ENCODE peak calls at places on chromosome 18, in nine cellular contexts. S is choroid plexus epithelial cell, Q is glutamatergic neuron, M is foreskin fibroblast, E is IMR-90, D is MM.1S, O is epithelial cell of esophagus, C is suprapubic skin, L is HFFc6. K is an unnamed sample.

GRCh38 chr18:5073026-5073944 is 123.8 kb downstream of the AKAIN1 start:
- DNase-seq in S (peak), Q (peak), M (peak), E (peak), D (peak), O (peak), C (no peak), L (peak), K (peak)

GRCh38 chr18:78612318-78612717 is 367.3 kb upstream of the SALL3 start:
- DNase-seq in S (no peak), Q (no peak), M (no peak), E (no peak), D (no peak), O (no peak), C (no peak), L (no peak), K (no peak)

GRCh38 chr18:74857901-74858300 is 260.2 kb downstream of the ZNF407 start:
- DNase-seq in S (no peak), Q (no peak), M (no peak), E (no peak), D (no peak), O (no peak), C (no peak), L (no peak), K (no peak)

GRCh38 chr18:9419956-9420631 is 55.2 kb upstream of the RALBP1 start:
- DNase-seq in S (peak), Q (no peak), M (peak), E (peak), D (peak), O (no peak), C (no peak), L (peak), K (no peak)

GRCh38 chr18:14924226-14924625 is 176.3 kb downstream of the ANKRD30B start:
- DNase-seq in S (no peak), Q (no peak), M (peak), E (no peak), D (no peak), O (no peak), C (peak), L (no peak), K (no peak)

GRCh38 chr18:32383040-32383819 is 87.5 kb downstream of the GAREM1 start:
- DNase-seq in S (peak), Q (no peak), M (peak), E (peak), D (no peak), O (peak), C (no peak), L (peak), K (no peak)

GRCh38 chr18:46915800-46916550 is 1.3 kb downstream of the PIAS2 start:
- DNase-seq in S (no peak), Q (no peak), M (peak), E (peak), D (peak), O (peak), C (no peak), L (no peak), K (no peak)

GRCh38 chr18:53952700-53953099 is 271.8 kb downstream of the MBD2 start:
- DNase-seq in S (no peak), Q (no peak), M (no peak), E (no peak), D (peak), O (no peak), C (no peak), L (no peak), K (no peak)

GRCh38 chr18:61957801-61958516 is 65.2 kb upstream of the RNF152 start:
- DNase-seq in S (peak), Q (no peak), M (peak), E (peak), D (no peak), O (peak), C (no peak), L (no peak), K (no peak)

GRCh38 chr18:47453038-47453437 is 201.6 kb upstream of the SKOR2 start:
- DNase-seq in S (no peak), Q (no peak), M (no peak), E (no peak), D (no peak), O (no peak), C (no peak), L (no peak), K (no peak)

GRCh38 chr18:61703508-61703907 is 189.3 kb downstream of the RNF152 start:
- DNase-seq in S (peak), Q (no peak), M (peak), E (peak), D (no peak), O (peak), C (no peak), L (peak), K (no peak)

GRCh38 chr18:1784113-1784512 is 787.2 kb downstream of the METTL4 start:
- DNase-seq in S (no peak), Q (no peak), M (no peak), E (no peak), D (no peak), O (no peak), C (no peak), L (no peak), K (no peak)

GRCh38 chr18:67916142-67916541 is 399.6 kb upstream of the DSEL start:
- DNase-seq in S (no peak), Q (no peak), M (peak), E (peak), D (no peak), O (peak), C (no peak), L (no peak), K (no peak)

GRCh38 chr18:47679864-47680263 is 250.6 kb downstream of the SMAD2 start:
- DNase-seq in S (no peak), Q (no peak), M (no peak), E (no peak), D (no peak), O (no peak), C (no peak), L (no peak), K (no peak)

GRCh38 chr18:8798996-8799395 is 93.6 kb downstream of the MTCL1 start:
- DNase-seq in S (no peak), Q (peak), M (peak), E (no peak), D (no peak), O (no peak), C (no peak), L (no peak), K (no peak)

GRCh38 chr18:67386028-67386427 is 130.5 kb downstream of the DSEL start:
- DNase-seq in S (no peak), Q (no peak), M (peak), E (peak), D (no peak), O (no peak), C (no peak), L (peak), K (no peak)

GRCh38 chr18:79454034-79454735 is 58.5 kb downstream of the NFATC1 start:
- DNase-seq in S (no peak), Q (no peak), M (peak), E (peak), D (no peak), O (no peak), C (no peak), L (no peak), K (no peak)

GRCh38 chr18:6412933-6413472 is 1.7 kb downstream of the L3MBTL4 start:
- DNase-seq in S (no peak), Q (no peak), M (peak), E (no peak), D (no peak), O (no peak), C (no peak), L (no peak), K (no peak)

GRCh38 chr18:6414723-6415362 is at the start of gene L3MBTL4:
- DNase-seq in S (no peak), Q (no peak), M (peak), E (no peak), D (peak), O (no peak), C (no peak), L (no peak), K (peak)

GRCh38 chr18:6411367-6411766 is 3.3 kb downstream of the L3MBTL4 start:
- DNase-seq in S (no peak), Q (no peak), M (no peak), E (no peak), D (no peak), O (no peak), C (no peak), L (no peak), K (no peak)

GRCh38 chr18:6413554-6414117 is 1.1 kb downstream of the L3MBTL4 start:
- DNase-seq in S (no peak), Q (no peak), M (no peak), E (no peak), D (no peak), O (no peak), C (no peak), L (no peak), K (no peak)

GRCh38 chr18:6414118-6414722 is 491 bp downstream of the L3MBTL4 start:
- DNase-seq in S (peak), Q (peak), M (peak), E (no peak), D (peak), O (no peak), C (peak), L (no peak), K (peak)
- TF ChIP-seq CTCF in S (no peak), Q (no peak), M (no peak), E (no peak), D (peak), O (no peak), C (peak), L (no peak), K (peak)

GRCh38 chr18:60413944-60414547 is 41.5 kb upstream of the MC4R start:
- DNase-seq in S (peak), Q (peak), M (peak), E (peak), D (no peak), O (peak), C (no peak), L (peak), K (no peak)

GRCh38 chr18:60411715-60412114 is 39.1 kb upstream of the MC4R start:
- DNase-seq in S (peak), Q (no peak), M (no peak), E (no peak), D (no peak), O (peak), C (no peak), L (no peak), K (no peak)
- TF ChIP-seq CTCF in S (peak), Q (peak), M (peak), E (no peak), D (no peak), O (peak), C (no peak), L (peak), K (no peak)

GRCh38 chr18:38790786-38791185 is 1225.2 kb upstream of the CELF4 start:
- DNase-seq in S (no peak), Q (no peak), M (no peak), E (no peak), D (no peak), O (no peak), C (no peak), L (no peak), K (no peak)

GRCh38 chr18:38790303-38790702 is 1224.7 kb upstream of the CELF4 start:
- DNase-seq in S (no peak), Q (no peak), M (no peak), E (no peak), D (peak), O (peak), C (no peak), L (no peak), K (no peak)
- TF ChIP-seq CTCF in S (no peak), Q (no peak), M (no peak), E (no peak), D (peak), O (peak), C (no peak), L (no peak), K (peak)

GRCh38 chr18:57906852-57907251 is 103.7 kb upstream of the ATP8B1 start:
- DNase-seq in S (peak), Q (no peak), M (no peak), E (no peak), D (no peak), O (peak), C (no peak), L (no peak), K (no peak)
- TF ChIP-seq CTCF in S (peak), Q (no peak), M (peak), E (no peak), D (peak), O (peak), C (no peak), L (peak), K (no peak)

GRCh38 chr18:13810950-13811485 is 12.9 kb upstream of the MC5R start:
- DNase-seq in S (no peak), Q (no peak), M (no peak), E (no peak), D (no peak), O (peak), C (no peak), L (no peak), K (no peak)

GRCh38 chr18:13809521-13810252 is 14.3 kb upstream of the MC5R start:
- DNase-seq in S (no peak), Q (no peak), M (no peak), E (no peak), D (no peak), O (peak), C (no peak), L (no peak), K (no peak)

GRCh38 chr18:13813271-13813849 is 10.6 kb upstream of the MC5R start:
- DNase-seq in S (peak), Q (peak), M (peak), E (peak), D (peak), O (peak), C (no peak), L (peak), K (peak)

GRCh38 chr18:13809025-13809384 is 14.9 kb upstream of the MC5R start:
- DNase-seq in S (no peak), Q (no peak), M (no peak), E (no peak), D (no peak), O (peak), C (no peak), L (no peak), K (no peak)

DNA sequence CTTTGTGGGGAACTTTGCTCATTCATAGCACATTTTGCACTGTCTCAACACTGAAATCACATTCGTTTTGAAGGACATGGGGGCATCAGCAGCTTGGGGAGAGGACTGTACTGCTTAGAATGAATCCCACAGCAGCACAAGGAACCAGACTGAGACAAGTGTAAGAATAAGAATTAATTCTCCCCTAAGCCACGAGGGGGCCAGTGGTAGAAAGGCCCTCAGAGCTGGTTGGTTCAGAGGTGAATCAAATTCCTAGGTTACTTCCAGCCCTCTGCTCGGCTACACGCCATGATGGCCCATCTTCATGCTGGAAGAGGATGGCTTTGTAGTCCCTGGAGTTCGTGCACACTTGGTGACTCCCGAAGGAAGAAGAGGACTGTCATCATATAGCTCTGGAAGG is 12.0 kb upstream of the MC5R start:
- DNase-seq in S (peak), Q (no peak), M (no peak), E (no peak), D (no peak), O (peak), C (no peak), L (no peak), K (no peak)
- TF ChIP-seq CTCF in S (peak), Q (no peak), M (peak), E (peak), D (peak), O (peak), C (no peak), L (peak), K (peak)

DNA sequence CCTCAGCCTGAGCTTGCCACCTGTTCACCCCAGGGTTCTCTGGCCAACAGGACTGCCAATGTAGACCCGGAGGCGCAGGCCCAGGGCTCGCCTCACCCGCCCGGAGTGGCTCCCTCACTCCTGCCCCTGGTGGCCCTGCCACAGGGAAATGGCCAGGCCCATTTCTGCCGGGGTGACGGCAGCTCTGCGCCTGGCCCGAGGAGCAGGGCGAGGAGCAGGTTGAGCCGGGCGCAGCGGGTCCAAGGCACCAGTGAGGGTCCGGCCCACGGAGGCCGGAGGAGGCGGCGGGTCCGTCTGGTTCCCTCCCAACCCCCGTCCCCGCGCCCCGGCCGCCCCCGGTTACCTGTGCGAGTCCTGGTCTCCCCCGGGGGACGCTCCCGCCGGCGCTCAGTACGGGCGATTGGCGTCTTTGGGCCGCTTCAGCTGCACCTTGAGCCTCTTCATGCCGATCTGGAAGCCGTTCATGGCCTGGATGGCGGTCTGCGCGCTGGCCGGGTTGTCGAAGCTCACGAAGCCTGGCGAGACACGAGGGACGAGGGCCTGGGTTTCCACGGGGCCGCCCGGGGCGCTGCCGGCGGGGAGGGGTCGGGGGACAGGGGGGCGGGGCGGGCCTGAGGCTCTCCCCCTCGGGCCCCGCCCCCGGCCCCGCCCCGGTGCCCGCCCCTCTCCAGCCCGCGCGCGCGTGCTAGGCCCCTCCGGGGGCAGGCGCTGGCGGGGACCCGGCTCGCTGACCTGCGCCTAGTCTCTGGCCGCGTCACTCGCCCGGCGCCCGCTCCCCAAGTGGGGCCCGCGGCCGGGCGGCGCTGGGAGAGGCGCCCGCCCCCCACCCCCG is 312.0 kb downstream of the CELF4 start:
- DNase-seq in S (no peak), Q (peak), M (peak), E (no peak), D (peak), O (peak), C (no peak), L (no peak), K (peak)
- TF ChIP-seq CTCF in S (no peak), Q (no peak), M (no peak), E (no peak), D (no peak), O (no peak), C (no peak), L (no peak), K (no peak)

DNA sequence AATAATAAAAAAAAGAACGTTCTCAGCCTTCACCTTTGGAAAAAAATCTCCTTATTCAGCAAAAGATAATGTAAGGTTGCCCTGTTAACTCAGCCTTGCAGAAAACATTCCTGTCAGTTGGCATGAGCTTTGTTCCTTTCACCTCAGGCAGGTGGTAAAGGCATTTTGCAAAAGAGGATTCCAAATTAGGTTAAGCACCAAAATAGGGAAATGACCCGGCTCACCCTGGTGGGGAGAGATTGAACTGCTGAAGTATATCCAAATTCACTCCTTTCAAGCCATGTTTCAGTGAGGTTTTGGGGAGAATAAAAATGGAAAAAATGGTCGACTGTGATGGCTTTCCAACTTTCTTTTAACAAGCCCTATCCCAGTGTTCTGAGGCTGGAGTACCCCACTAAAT is 1988.8 kb upstream of the PIK3C3 start:
- DNase-seq in S (peak), Q (no peak), M (no peak), E (no peak), D (no peak), O (no peak), C (no peak), L (no peak), K (no peak)
- TF ChIP-seq CTCF in S (peak), Q (peak), M (peak), E (no peak), D (peak), O (peak), C (no peak), L (peak), K (peak)

GRCh38 chr18:25561923-25562322 is 210.0 kb upstream of the ZNF521 start:
- DNase-seq in S (peak), Q (peak), M (peak), E (peak), D (peak), O (no peak), C (no peak), L (peak), K (peak)
- TF ChIP-seq CTCF in S (peak), Q (peak), M (peak), E (peak), D (peak), O (no peak), C (no peak), L (peak), K (peak)

DNA sequence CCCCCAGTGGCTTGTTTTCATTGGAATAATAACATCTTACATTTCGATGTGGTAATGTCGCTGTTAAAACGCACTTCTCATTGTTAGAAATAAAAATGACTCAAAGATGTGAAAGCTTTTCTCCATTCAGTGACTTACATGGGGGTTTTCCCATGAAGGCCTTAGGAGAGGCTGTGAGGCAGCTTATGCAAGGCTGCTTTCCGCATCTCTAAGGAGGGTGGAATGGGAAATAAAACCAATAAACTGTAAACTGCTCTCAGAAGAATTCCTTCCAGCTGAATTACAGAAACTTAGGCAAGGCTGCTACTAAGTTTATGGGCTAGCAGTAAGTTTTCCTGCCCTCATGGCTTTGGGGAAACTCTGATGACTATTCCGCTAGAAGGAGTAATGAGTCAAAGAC is 97.6 kb upstream of the SMAD7 start:
- DNase-seq in S (peak), Q (no peak), M (peak), E (peak), D (no peak), O (peak), C (no peak), L (peak), K (no peak)
- TF ChIP-seq CTCF in S (no peak), Q (no peak), M (peak), E (peak), D (no peak), O (no peak), C (no peak), L (no peak), K (no peak)

DNA sequence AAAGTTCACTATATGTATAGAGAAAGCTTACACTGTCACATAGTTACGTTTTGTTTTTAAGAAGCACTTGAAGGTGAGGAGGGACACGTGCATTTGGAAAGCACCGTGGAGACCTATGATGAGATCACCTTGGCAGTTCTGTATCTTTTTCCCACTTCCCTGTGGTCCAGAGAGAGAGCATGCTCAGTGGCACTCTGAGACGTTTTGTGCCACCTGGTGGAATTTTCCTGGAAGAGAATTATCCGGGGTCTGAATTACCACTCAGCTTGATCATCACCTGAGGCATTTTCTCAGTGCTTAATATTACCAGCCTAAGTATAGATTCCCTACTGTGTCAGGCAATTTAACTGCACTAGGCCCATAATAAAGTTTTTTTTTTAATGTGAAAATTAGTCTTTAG is 469.4 kb upstream of the SMIM21 start:
- DNase-seq in S (peak), Q (no peak), M (no peak), E (no peak), D (no peak), O (peak), C (no peak), L (no peak), K (peak)
- TF ChIP-seq CTCF in S (no peak), Q (no peak), M (no peak), E (no peak), D (no peak), O (peak), C (no peak), L (peak), K (peak)